ENCODE peak calls at places on chromosomes 6 and 20, in six cellular contexts. G is effector CD4-positive, alpha-beta T cell; Q is astrocyte; N is iPS-NIHi11; H is MV-4-11; Z is GM20000. B is an unnamed sample.

GRCh38 chr6:41966961-41967311 is 25.3 kb upstream of the CCND3 start:
- DNase-seq in H (no peak), Q (peak), G (no peak), Z (no peak), N (peak), B (no peak)

GRCh38 chr6:33632603-33633039 is 11.5 kb downstream of the ITPR3 start:
- DNase-seq in N (peak), G (peak), Q (no peak), Z (peak), H (peak), B (peak)

GRCh38 chr20:59683181-59683580 is 78.8 kb downstream of the PHACTR3 start:
- DNase-seq in Q (no peak), N (no peak), G (no peak), H (no peak), Z (no peak), B (no peak)

GRCh38 chr20:20956586-20956985 is 149.6 kb downstream of the LINC00237 start:
- DNase-seq in G (no peak), N (no peak), H (no peak), Z (no peak), Q (no peak), B (no peak)

GRCh38 chr6:37777272-37777736 is 42.2 kb upstream of the ZFAND3 start:
- DNase-seq in G (no peak), N (peak), Z (no peak), Q (no peak), H (no peak), B (no peak)

GRCh38 chr6:3355358-3356055 is 96.8 kb downstream of the PSMG4 start:
- DNase-seq in Z (no peak), N (no peak), G (peak), Q (no peak), H (peak), B (no peak)

GRCh38 chr6:156701961-156702360 is 75.2 kb upstream of the ARID1B start:
- DNase-seq in H (no peak), G (no peak), Q (no peak), N (no peak), Z (no peak), B (no peak)

GRCh38 chr6:125611573-125612399 is 137.6 kb upstream of the HEY2 start:
- DNase-seq in Z (no peak), Q (peak), H (no peak), N (peak), G (no peak), B (no peak)